ENCODE peak calls at places on chromosomes 2 and 18, in four cellular contexts. X, B, N and V are unnamed samples.

GRCh38 chr2:83517727-83518368 is 941.2 kb downstream of the SUCLG1 start:
- DNase-seq in X (no peak), N (no peak), B (no peak), V (no peak)

GRCh38 chr18:50218432-50219197 is 23.7 kb upstream of the MYO5B start:
- DNase-seq in B (no peak), X (peak; percentile 20), N (no peak), V (peak; percentile 13)

GRCh38 chr2:95333888-95334338 is 36.8 kb downstream of the KCNIP3 start:
- DNase-seq in N (no peak), X (no peak), B (peak; percentile 98), V (peak; percentile 97)

GRCh38 chr18:34709104-34709503 is 994 bp upstream of the DTNA start:
- DNase-seq in X (no peak), B (peak; percentile 91), N (no peak), V (peak; percentile 93)

GRCh38 chr18:62399306-62399705 is 74.2 kb downstream of the TNFRSF11A start:
- DNase-seq in B (no peak), N (no peak), X (no peak), V (no peak)

GRCh38 chr2:215136669-215137328 is 1.6 kb downstream of the ABCA12 start:
- DNase-seq in X (no peak), N (no peak), B (peak; percentile 15), V (no peak)

GRCh38 chr2:158359846-158360245 is 96.7 kb downstream of the CCDC148 start:
- DNase-seq in N (no peak), B (no peak), X (no peak), V (no peak)

GRCh38 chr18:74645717-74646116 is 48.0 kb downstream of the ZNF407 start:
- DNase-seq in B (peak; percentile 41), N (no peak), X (no peak), V (peak; percentile 32)

GRCh38 chr2:118661184-118661583 is 186.3 kb downstream of the EN1 start:
- DNase-seq in X (no peak), B (no peak), N (no peak), V (no peak)
- TF ChIP-seq CTCF in X (no peak), B (no peak), N (no peak), V (peak; percentile 18)

DNA sequence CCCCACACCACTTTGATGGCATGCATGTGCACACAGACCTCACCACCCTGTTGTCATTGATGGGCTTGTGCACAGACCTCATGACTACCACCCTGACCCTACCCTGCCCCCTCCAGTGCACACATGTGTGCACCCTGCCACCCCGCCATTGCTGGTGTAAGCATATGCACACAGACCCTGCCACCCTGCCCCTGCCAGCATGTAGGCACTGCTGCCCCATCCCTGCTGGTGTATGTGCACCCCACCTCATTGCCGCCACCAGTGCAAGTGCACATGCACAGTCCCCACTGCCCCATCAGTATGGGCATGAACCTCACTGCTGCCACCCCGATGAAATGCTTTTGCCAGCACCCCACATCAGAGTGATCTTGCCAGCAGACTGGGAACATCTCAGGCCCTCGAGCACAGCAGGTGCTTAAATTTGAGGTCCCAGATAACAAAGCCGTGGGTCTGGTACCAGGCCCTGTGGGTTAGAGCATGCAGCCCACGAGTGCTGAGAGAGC is 169.4 kb downstream of the EHBP1 start:
- DNase-seq in N (no peak), X (no peak), B (no peak), V (no peak)
- H3K4me3 ChIP-seq in N (no peak overlapping the region), X (no peak overlapping the region), B (no peak overlapping the region), V (no peak overlapping the region)

DNA sequence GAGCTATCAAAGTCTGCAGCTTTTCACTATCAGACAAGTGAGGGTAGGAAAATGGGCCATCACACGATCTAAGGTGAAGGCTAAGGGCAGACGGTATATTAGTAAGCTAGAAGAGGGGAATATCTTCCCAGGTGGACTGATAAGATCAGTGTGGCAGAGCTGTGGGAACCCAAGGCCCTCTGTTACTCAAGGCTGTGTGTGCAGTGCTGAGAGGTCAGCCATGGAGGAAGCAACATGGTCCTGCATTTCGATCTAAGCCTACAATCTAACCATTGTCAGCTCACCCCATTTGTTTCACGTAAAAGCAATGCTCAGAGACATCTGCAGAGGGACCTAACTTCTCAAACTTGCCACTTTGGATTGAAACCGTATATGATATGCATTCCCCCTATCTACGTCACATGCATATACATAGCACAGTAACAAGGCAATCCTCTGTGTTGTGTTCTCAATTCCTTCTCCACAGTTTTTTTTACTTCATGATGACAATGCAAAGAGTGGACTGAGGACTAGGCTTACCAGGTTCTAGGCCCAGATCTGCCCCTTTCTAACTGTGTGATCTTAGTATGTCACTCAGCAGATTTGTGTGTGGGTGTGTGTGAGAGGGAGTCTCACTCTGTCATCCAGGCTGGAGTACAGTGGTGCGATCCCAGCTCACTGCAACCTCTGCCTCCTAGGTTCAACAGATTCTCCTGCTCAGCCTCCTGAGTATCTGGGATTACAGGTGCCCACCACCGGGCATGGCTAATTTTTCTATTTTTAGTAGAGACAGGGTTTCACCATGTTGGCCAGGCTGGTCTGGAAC is 45.2 kb downstream of the SLC8A1 start:
- DNase-seq in N (no peak), B (no peak), X (no peak), V (no peak)
- TF ChIP-seq CTCF in N (no peak), B (no peak), X (no peak), V (no peak)

GRCh38 chr2:71670430-71670795 is 217.1 kb downstream of the DYSF start:
- DNase-seq in B (no peak), X (no peak), N (no peak), V (no peak)

GRCh38 chr2:71669628-71670429 is 216.5 kb downstream of the DYSF start:
- DNase-seq in N (no peak), B (no peak), X (no peak), V (no peak)

GRCh38 chr2:71668326-71669057 is 215.1 kb downstream of the DYSF start:
- DNase-seq in X (no peak), B (no peak), N (no peak), V (no peak)

GRCh38 chr2:71667256-71668182 is 214.2 kb downstream of the DYSF start:
- DNase-seq in X (no peak), N (no peak), B (no peak), V (no peak)

DNA sequence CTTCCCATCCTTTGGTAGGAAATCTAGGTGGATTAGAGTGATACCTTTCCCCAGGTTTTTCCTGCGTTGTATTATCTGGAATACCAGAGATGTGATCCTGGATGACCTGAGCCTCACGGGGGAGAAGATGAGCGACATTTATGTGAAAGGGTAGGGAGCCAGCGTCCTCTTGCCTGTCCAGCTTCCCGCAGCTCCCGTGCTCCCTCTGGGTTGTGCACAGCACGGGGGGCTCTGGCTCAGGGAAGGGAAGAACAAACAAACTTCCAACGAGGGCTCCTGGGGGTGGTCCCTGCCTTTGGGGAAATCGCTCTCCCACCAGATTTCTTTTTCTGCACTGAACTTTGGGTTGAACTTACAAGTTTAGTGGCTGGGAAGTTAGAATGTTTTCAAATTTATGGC is 215.7 kb downstream of the DYSF start:
- DNase-seq in N (no peak), X (no peak), B (no peak), V (no peak)
- H3K4me3 ChIP-seq in N (no peak overlapping the region), X (no peak overlapping the region), B (no peak overlapping the region), V (no peak overlapping the region)

DNA sequence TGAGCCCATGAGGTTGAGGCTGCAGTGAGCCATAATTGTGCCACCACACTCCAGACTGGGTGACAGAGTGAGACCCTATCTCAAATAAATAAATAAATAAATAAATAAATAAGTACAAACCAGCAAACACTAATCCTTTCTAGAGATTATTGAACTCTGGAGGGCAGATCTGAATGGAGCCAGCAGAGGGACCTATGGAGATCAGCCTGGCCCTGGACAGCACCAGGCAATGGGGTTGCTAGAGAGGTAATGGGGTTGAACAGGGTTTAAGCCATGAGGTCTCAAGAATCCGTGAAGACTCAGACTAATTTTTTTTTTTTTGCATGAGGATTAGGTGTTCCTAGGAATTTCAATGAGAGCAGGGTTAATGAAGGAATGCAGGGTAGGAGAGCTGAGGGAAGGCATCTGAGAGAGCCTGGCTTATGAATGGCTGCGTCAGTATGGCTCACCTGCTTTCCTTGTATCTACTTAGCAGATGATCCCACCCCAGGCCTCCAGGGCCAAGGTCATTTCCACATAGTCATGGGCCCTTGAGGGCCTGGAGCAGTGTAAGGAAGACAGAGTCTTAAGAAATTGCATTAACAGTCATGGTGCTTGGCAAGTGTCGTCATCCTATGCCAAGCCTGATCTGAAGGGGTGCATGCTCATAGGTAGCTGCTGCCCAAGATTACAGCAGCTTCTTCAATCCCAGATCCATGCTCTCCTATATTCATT is 34.6 kb upstream of the IL37 start:
- DNase-seq in B (no peak), X (no peak), N (no peak), V (no peak)
- TF ChIP-seq CTCF in B (no peak), X (no peak), N (no peak), V (no peak)

GRCh38 chr2:121351521-121352318 is 66.7 kb upstream of the TFCP2L1 start:
- DNase-seq in N (no peak), B (no peak), X (no peak), V (no peak)

GRCh38 chr2:121348128-121348740 is 63.2 kb upstream of the TFCP2L1 start:
- DNase-seq in N (no peak), B (no peak), X (no peak), V (no peak)

GRCh38 chr2:121349721-121350401 is 64.9 kb upstream of the TFCP2L1 start:
- DNase-seq in X (no peak), B (no peak), N (no peak), V (no peak)

GRCh38 chr2:121350402-121350775 is 65.4 kb upstream of the TFCP2L1 start:
- DNase-seq in B (no peak), N (no peak), X (no peak), V (no peak)

GRCh38 chr2:121350884-121351283 is 65.9 kb upstream of the TFCP2L1 start:
- DNase-seq in B (no peak), N (no peak), X (no peak), V (no peak)
- H3K4me3 ChIP-seq in B (no peak overlapping the region), N (no peak overlapping the region), X (no peak overlapping the region), V (no peak overlapping the region)

DNA sequence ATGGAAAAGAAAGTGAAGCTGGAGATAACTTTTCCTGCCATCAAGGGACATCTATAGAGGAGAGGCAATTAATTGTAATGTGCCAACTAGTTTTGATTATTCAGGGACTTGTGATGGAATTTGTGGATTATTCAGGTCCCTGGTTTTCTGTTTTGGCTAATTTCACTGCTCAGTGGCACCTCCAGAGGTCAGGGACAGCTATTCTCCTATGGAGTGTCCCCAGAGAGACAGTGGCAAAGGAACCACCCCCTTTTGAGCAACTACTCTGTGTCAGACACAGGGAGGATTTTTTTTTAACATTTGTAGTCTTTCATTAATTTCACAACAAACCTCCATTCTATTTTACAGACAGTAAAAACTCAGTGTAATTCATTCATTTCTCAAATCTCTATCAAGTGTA is 206.0 kb upstream of the SPRED2 start:
- DNase-seq in N (no peak), B (no peak), X (no peak), V (no peak)
- TF ChIP-seq CTCF in N (no peak), B (no peak), X (no peak), V (peak; percentile 32)

GRCh38 chr2:127577973-127578372 is 42.5 kb downstream of the MYO7B start:
- DNase-seq in N (no peak), B (no peak), X (no peak), V (no peak)
- H3K4me3 ChIP-seq in N (no peak overlapping the region), B (no peak overlapping the region), X (no peak overlapping the region), V (no peak overlapping the region)

GRCh38 chr2:108944601-108945241 is 44.3 kb downstream of the EDAR start:
- DNase-seq in B (no peak), X (no peak), N (no peak), V (no peak)
- TF ChIP-seq CTCF in B (no peak), X (no peak), N (no peak), V (no peak)

DNA sequence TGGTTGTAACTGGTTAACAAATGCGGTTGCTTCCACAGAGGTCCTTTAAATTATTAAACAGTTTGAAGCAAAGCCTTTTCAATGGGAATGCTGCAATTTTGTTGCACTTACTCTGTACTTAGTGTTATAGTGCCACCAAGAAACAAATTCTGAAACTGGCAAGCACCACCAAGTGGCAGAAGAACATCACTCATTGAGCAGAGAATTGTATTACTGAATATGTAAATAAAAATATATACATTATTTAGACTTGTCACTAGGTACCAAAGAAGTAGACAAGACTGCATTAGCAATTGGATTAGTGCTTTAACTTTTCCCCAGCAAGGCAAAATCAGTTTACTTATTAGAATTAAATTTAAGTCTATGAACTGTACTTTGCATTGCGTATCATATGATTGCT is 2.7 kb upstream of the TMEFF2 start:
- DNase-seq in X (peak; percentile 36), N (no peak), B (peak; percentile 39), V (no peak)
- H3K4me3 ChIP-seq in X (no peak overlapping the region), N (no peak overlapping the region), B (no peak overlapping the region), V (no peak overlapping the region)